ENCODE peak calls at places on chromosomes 3 and 15, in ten cellular contexts. One of them, this sample, is unnamed.

GRCh38 chr3:58021072-58021959 is 13.1 kb downstream of the FLNB start:
- DNase-seq in NAMALWA: no peak
- DNase-seq in epithelial cell of prostate: no peak
- DNase-seq in activated CD8-positive, alpha-beta memory T cell treated with anti-CD3 and anti-CD28 coated beads for 4 hours: no peak
- DNase-seq in HEK293T: no peak
- DNase-seq in globus pallidus: no peak
- DNase-seq in endothelial cell: no peak
- DNase-seq in CD8-positive, alpha-beta memory T cell: no peak
- DNase-seq in GM12891: no peak
- DNase-seq in GF-D8: no peak
- DNase-seq in this sample: no peak

GRCh38 chr3:59913645-59914044 is 863.8 kb upstream of the CFAP20DC start:
- DNase-seq in NAMALWA: no peak
- DNase-seq in epithelial cell of prostate: no peak
- DNase-seq in activated CD8-positive, alpha-beta memory T cell treated with anti-CD3 and anti-CD28 coated beads for 4 hours: no peak
- DNase-seq in HEK293T: no peak
- DNase-seq in globus pallidus: no peak
- DNase-seq in endothelial cell: no peak
- DNase-seq in CD8-positive, alpha-beta memory T cell: no peak
- DNase-seq in GM12891: no peak
- DNase-seq in GF-D8: no peak
- DNase-seq in this sample: no peak

GRCh38 chr3:43413676-43414368 is 127.5 kb downstream of the SNRK start:
- DNase-seq in NAMALWA: no peak
- DNase-seq in epithelial cell of prostate: no peak
- DNase-seq in activated CD8-positive, alpha-beta memory T cell treated with anti-CD3 and anti-CD28 coated beads for 4 hours: no peak
- DNase-seq in HEK293T: peak; percentile 9
- DNase-seq in globus pallidus: no peak
- DNase-seq in endothelial cell: peak; percentile 48
- DNase-seq in CD8-positive, alpha-beta memory T cell: no peak
- DNase-seq in GM12891: no peak
- DNase-seq in GF-D8: no peak
- DNase-seq in this sample: no peak

GRCh38 chr15:37102315-37103021 is 2.1 kb upstream of the MEIS2 start:
- DNase-seq in NAMALWA: no peak
- DNase-seq in epithelial cell of prostate: no peak
- DNase-seq in activated CD8-positive, alpha-beta memory T cell treated with anti-CD3 and anti-CD28 coated beads for 4 hours: no peak
- DNase-seq in HEK293T: no peak
- DNase-seq in globus pallidus: no peak
- DNase-seq in endothelial cell: peak; percentile 46
- DNase-seq in CD8-positive, alpha-beta memory T cell: no peak
- DNase-seq in GM12891: no peak
- DNase-seq in GF-D8: no peak
- DNase-seq in this sample: no peak

GRCh38 chr3:99240700-99241099 is 339.2 kb upstream of the DCBLD2 start:
- DNase-seq in NAMALWA: no peak
- DNase-seq in epithelial cell of prostate: no peak
- DNase-seq in activated CD8-positive, alpha-beta memory T cell treated with anti-CD3 and anti-CD28 coated beads for 4 hours: no peak
- DNase-seq in HEK293T: no peak
- DNase-seq in globus pallidus: no peak
- DNase-seq in endothelial cell: no peak
- DNase-seq in CD8-positive, alpha-beta memory T cell: no peak
- DNase-seq in GM12891: no peak
- DNase-seq in GF-D8: no peak
- DNase-seq in this sample: no peak

GRCh38 chr3:55588120-55588765 is 101.1 kb upstream of the WNT5A start:
- DNase-seq in NAMALWA: no peak
- DNase-seq in epithelial cell of prostate: no peak
- DNase-seq in activated CD8-positive, alpha-beta memory T cell treated with anti-CD3 and anti-CD28 coated beads for 4 hours: no peak
- DNase-seq in HEK293T: no peak
- DNase-seq in globus pallidus: no peak
- DNase-seq in endothelial cell: no peak
- DNase-seq in CD8-positive, alpha-beta memory T cell: no peak
- DNase-seq in GM12891: no peak
- DNase-seq in GF-D8: no peak
- DNase-seq in this sample: peak; percentile 29

GRCh38 chr3:14278799-14279705 is 100.4 kb downstream of the LSM3 start:
- DNase-seq in NAMALWA: no peak
- DNase-seq in epithelial cell of prostate: no peak
- DNase-seq in activated CD8-positive, alpha-beta memory T cell treated with anti-CD3 and anti-CD28 coated beads for 4 hours: no peak
- DNase-seq in HEK293T: no peak
- DNase-seq in globus pallidus: no peak
- DNase-seq in endothelial cell: no peak
- DNase-seq in CD8-positive, alpha-beta memory T cell: no peak
- DNase-seq in GM12891: no peak
- DNase-seq in GF-D8: no peak
- DNase-seq in this sample: no peak

GRCh38 chr3:12727481-12727880 is 31.6 kb downstream of the TMEM40 start:
- DNase-seq in NAMALWA: no peak
- DNase-seq in epithelial cell of prostate: no peak
- DNase-seq in activated CD8-positive, alpha-beta memory T cell treated with anti-CD3 and anti-CD28 coated beads for 4 hours: no peak
- DNase-seq in HEK293T: no peak
- DNase-seq in globus pallidus: no peak
- DNase-seq in endothelial cell: no peak
- DNase-seq in CD8-positive, alpha-beta memory T cell: no peak
- DNase-seq in GM12891: no peak
- DNase-seq in GF-D8: no peak
- DNase-seq in this sample: no peak

GRCh38 chr3:72810063-72810462 is 38.2 kb downstream of the SHQ1 start:
- DNase-seq in NAMALWA: no peak
- DNase-seq in epithelial cell of prostate: no peak
- DNase-seq in activated CD8-positive, alpha-beta memory T cell treated with anti-CD3 and anti-CD28 coated beads for 4 hours: no peak
- DNase-seq in HEK293T: no peak
- DNase-seq in globus pallidus: no peak
- DNase-seq in endothelial cell: no peak
- DNase-seq in CD8-positive, alpha-beta memory T cell: no peak
- DNase-seq in GM12891: no peak
- DNase-seq in GF-D8: no peak
- DNase-seq in this sample: no peak

GRCh38 chr15:88704791-88705768 is 66.3 kb downstream of the ISG20 start:
- DNase-seq in NAMALWA: no peak
- DNase-seq in epithelial cell of prostate: no peak
- DNase-seq in activated CD8-positive, alpha-beta memory T cell treated with anti-CD3 and anti-CD28 coated beads for 4 hours: no peak
- DNase-seq in HEK293T: no peak
- DNase-seq in globus pallidus: peak; percentile 46
- DNase-seq in endothelial cell: no peak
- DNase-seq in CD8-positive, alpha-beta memory T cell: no peak
- DNase-seq in GM12891: no peak
- DNase-seq in GF-D8: no peak
- DNase-seq in this sample: no peak

GRCh38 chr3:106339551-106339950 is 470.7 kb upstream of the CBLB start:
- DNase-seq in NAMALWA: no peak
- DNase-seq in epithelial cell of prostate: no peak
- DNase-seq in activated CD8-positive, alpha-beta memory T cell treated with anti-CD3 and anti-CD28 coated beads for 4 hours: no peak
- DNase-seq in HEK293T: no peak
- DNase-seq in globus pallidus: no peak
- DNase-seq in endothelial cell: no peak
- DNase-seq in CD8-positive, alpha-beta memory T cell: no peak
- DNase-seq in GM12891: no peak
- DNase-seq in GF-D8: no peak
- DNase-seq in this sample: no peak

GRCh38 chr3:76570436-76571057 is 469.4 kb upstream of the ROBO2 start:
- DNase-seq in NAMALWA: peak; percentile 15
- DNase-seq in epithelial cell of prostate: no peak
- DNase-seq in activated CD8-positive, alpha-beta memory T cell treated with anti-CD3 and anti-CD28 coated beads for 4 hours: no peak
- DNase-seq in HEK293T: peak; percentile 7
- DNase-seq in globus pallidus: peak; percentile 14
- DNase-seq in endothelial cell: no peak
- DNase-seq in CD8-positive, alpha-beta memory T cell: no peak
- DNase-seq in GM12891: no peak
- DNase-seq in GF-D8: no peak
- DNase-seq in this sample: peak; percentile 8

GRCh38 chr3:49081429-49081828 is 12.4 kb downstream of the QRICH1 start:
- DNase-seq in NAMALWA: no peak
- DNase-seq in epithelial cell of prostate: no peak
- DNase-seq in activated CD8-positive, alpha-beta memory T cell treated with anti-CD3 and anti-CD28 coated beads for 4 hours: no peak
- DNase-seq in HEK293T: no peak
- DNase-seq in globus pallidus: no peak
- DNase-seq in endothelial cell: no peak
- DNase-seq in CD8-positive, alpha-beta memory T cell: no peak
- DNase-seq in GM12891: no peak
- DNase-seq in GF-D8: no peak
- DNase-seq in this sample: no peak

GRCh38 chr15:84810073-84810840 is 6.9 kb upstream of the ALPK3 start:
- DNase-seq in NAMALWA: no peak
- DNase-seq in epithelial cell of prostate: no peak
- DNase-seq in activated CD8-positive, alpha-beta memory T cell treated with anti-CD3 and anti-CD28 coated beads for 4 hours: no peak
- DNase-seq in HEK293T: no peak
- DNase-seq in globus pallidus: no peak
- DNase-seq in endothelial cell: no peak
- DNase-seq in CD8-positive, alpha-beta memory T cell: no peak
- DNase-seq in GM12891: no peak
- DNase-seq in GF-D8: no peak
- DNase-seq in this sample: no peak

GRCh38 chr15:69067296-69067695 is 52.8 kb downstream of the NOX5 start:
- DNase-seq in NAMALWA: no peak
- DNase-seq in epithelial cell of prostate: no peak
- DNase-seq in activated CD8-positive, alpha-beta memory T cell treated with anti-CD3 and anti-CD28 coated beads for 4 hours: no peak
- DNase-seq in HEK293T: no peak
- DNase-seq in globus pallidus: no peak
- DNase-seq in endothelial cell: no peak
- DNase-seq in CD8-positive, alpha-beta memory T cell: no peak
- DNase-seq in GM12891: no peak
- DNase-seq in GF-D8: no peak
- DNase-seq in this sample: no peak

GRCh38 chr15:39191871-39192281 is 389.0 kb upstream of the THBS1 start:
- DNase-seq in NAMALWA: no peak
- DNase-seq in epithelial cell of prostate: peak; percentile 65
- DNase-seq in activated CD8-positive, alpha-beta memory T cell treated with anti-CD3 and anti-CD28 coated beads for 4 hours: no peak
- DNase-seq in HEK293T: no peak
- DNase-seq in globus pallidus: no peak
- DNase-seq in endothelial cell: no peak
- DNase-seq in CD8-positive, alpha-beta memory T cell: no peak
- DNase-seq in GM12891: no peak
- DNase-seq in GF-D8: no peak
- DNase-seq in this sample: no peak

GRCh38 chr3:101928890-101929289 is 79.6 kb downstream of the NFKBIZ start:
- DNase-seq in NAMALWA: no peak
- DNase-seq in epithelial cell of prostate: peak; percentile 37
- DNase-seq in activated CD8-positive, alpha-beta memory T cell treated with anti-CD3 and anti-CD28 coated beads for 4 hours: no peak
- DNase-seq in HEK293T: no peak
- DNase-seq in globus pallidus: no peak
- DNase-seq in endothelial cell: no peak
- DNase-seq in CD8-positive, alpha-beta memory T cell: no peak
- DNase-seq in GM12891: no peak
- DNase-seq in GF-D8: no peak
- DNase-seq in this sample: no peak

GRCh38 chr3:38331257-38332022 is 15.1 kb upstream of the XYLB start:
- DNase-seq in NAMALWA: no peak
- DNase-seq in epithelial cell of prostate: no peak
- DNase-seq in activated CD8-positive, alpha-beta memory T cell treated with anti-CD3 and anti-CD28 coated beads for 4 hours: no peak
- DNase-seq in HEK293T: no peak
- DNase-seq in globus pallidus: no peak
- DNase-seq in endothelial cell: no peak
- DNase-seq in CD8-positive, alpha-beta memory T cell: no peak
- DNase-seq in GM12891: no peak
- DNase-seq in GF-D8: no peak
- DNase-seq in this sample: no peak

GRCh38 chr3:160279657-160280056 is 54.4 kb downstream of the C3orf80 start:
- DNase-seq in NAMALWA: no peak
- DNase-seq in epithelial cell of prostate: no peak
- DNase-seq in activated CD8-positive, alpha-beta memory T cell treated with anti-CD3 and anti-CD28 coated beads for 4 hours: no peak
- DNase-seq in HEK293T: no peak
- DNase-seq in globus pallidus: no peak
- DNase-seq in endothelial cell: no peak
- DNase-seq in CD8-positive, alpha-beta memory T cell: no peak
- DNase-seq in GM12891: no peak
- DNase-seq in GF-D8: no peak
- DNase-seq in this sample: no peak

GRCh38 chr15:38275951-38276350 is 23.3 kb downstream of the SPRED1 start:
- DNase-seq in NAMALWA: no peak
- DNase-seq in epithelial cell of prostate: no peak
- DNase-seq in activated CD8-positive, alpha-beta memory T cell treated with anti-CD3 and anti-CD28 coated beads for 4 hours: no peak
- DNase-seq in HEK293T: no peak
- DNase-seq in globus pallidus: no peak
- DNase-seq in endothelial cell: no peak
- DNase-seq in CD8-positive, alpha-beta memory T cell: no peak
- DNase-seq in GM12891: no peak
- DNase-seq in GF-D8: no peak
- DNase-seq in this sample: no peak

GRCh38 chr15:49215768-49216739 is 46.0 kb downstream of the GALK2 start:
- DNase-seq in NAMALWA: peak; percentile 75
- DNase-seq in epithelial cell of prostate: peak; percentile 20
- DNase-seq in activated CD8-positive, alpha-beta memory T cell treated with anti-CD3 and anti-CD28 coated beads for 4 hours: no peak
- DNase-seq in HEK293T: peak; percentile 13
- DNase-seq in globus pallidus: no peak
- DNase-seq in endothelial cell: no peak
- DNase-seq in CD8-positive, alpha-beta memory T cell: no peak
- DNase-seq in GM12891: peak; percentile 12
- DNase-seq in GF-D8: no peak
- DNase-seq in this sample: peak; percentile 21

GRCh38 chr3:141103503-141103902 is 52.4 kb downstream of the SPSB4 start:
- DNase-seq in NAMALWA: no peak
- DNase-seq in epithelial cell of prostate: no peak
- DNase-seq in activated CD8-positive, alpha-beta memory T cell treated with anti-CD3 and anti-CD28 coated beads for 4 hours: no peak
- DNase-seq in HEK293T: no peak
- DNase-seq in globus pallidus: no peak
- DNase-seq in endothelial cell: no peak
- DNase-seq in CD8-positive, alpha-beta memory T cell: no peak
- DNase-seq in GM12891: no peak
- DNase-seq in GF-D8: no peak
- DNase-seq in this sample: no peak

GRCh38 chr15:38893920-38894259 is 329.3 kb upstream of the RASGRP1 start:
- DNase-seq in NAMALWA: no peak
- DNase-seq in epithelial cell of prostate: no peak
- DNase-seq in activated CD8-positive, alpha-beta memory T cell treated with anti-CD3 and anti-CD28 coated beads for 4 hours: no peak
- DNase-seq in HEK293T: no peak
- DNase-seq in globus pallidus: no peak
- DNase-seq in endothelial cell: no peak
- DNase-seq in CD8-positive, alpha-beta memory T cell: no peak
- DNase-seq in GM12891: no peak
- DNase-seq in GF-D8: no peak
- DNase-seq in this sample: no peak

GRCh38 chr3:169091196-169091595 is 572.3 kb downstream of the MECOM start:
- DNase-seq in NAMALWA: no peak
- DNase-seq in epithelial cell of prostate: peak; percentile 31
- DNase-seq in activated CD8-positive, alpha-beta memory T cell treated with anti-CD3 and anti-CD28 coated beads for 4 hours: no peak
- DNase-seq in HEK293T: no peak
- DNase-seq in globus pallidus: no peak
- DNase-seq in endothelial cell: no peak
- DNase-seq in CD8-positive, alpha-beta memory T cell: no peak
- DNase-seq in GM12891: no peak
- DNase-seq in GF-D8: no peak
- DNase-seq in this sample: no peak

GRCh38 chr15:56160966-56161365 is 82.7 kb downstream of the RFX7 start:
- DNase-seq in NAMALWA: no peak
- DNase-seq in epithelial cell of prostate: no peak
- DNase-seq in activated CD8-positive, alpha-beta memory T cell treated with anti-CD3 and anti-CD28 coated beads for 4 hours: no peak
- DNase-seq in HEK293T: no peak
- DNase-seq in globus pallidus: no peak
- DNase-seq in endothelial cell: no peak
- DNase-seq in CD8-positive, alpha-beta memory T cell: no peak
- DNase-seq in GM12891: no peak
- DNase-seq in GF-D8: no peak
- DNase-seq in this sample: no peak

GRCh38 chr3:126664591-126665214 is 9.8 kb upstream of the TXNRD3 start:
- DNase-seq in NAMALWA: no peak
- DNase-seq in epithelial cell of prostate: no peak
- DNase-seq in activated CD8-positive, alpha-beta memory T cell treated with anti-CD3 and anti-CD28 coated beads for 4 hours: no peak
- DNase-seq in HEK293T: no peak
- DNase-seq in globus pallidus: no peak
- DNase-seq in endothelial cell: no peak
- DNase-seq in CD8-positive, alpha-beta memory T cell: no peak
- DNase-seq in GM12891: no peak
- DNase-seq in GF-D8: no peak
- DNase-seq in this sample: no peak

GRCh38 chr3:71374582-71374981 is 208.9 kb downstream of the FOXP1 start:
- DNase-seq in NAMALWA: no peak
- DNase-seq in epithelial cell of prostate: no peak
- DNase-seq in activated CD8-positive, alpha-beta memory T cell treated with anti-CD3 and anti-CD28 coated beads for 4 hours: no peak
- DNase-seq in HEK293T: no peak
- DNase-seq in globus pallidus: no peak
- DNase-seq in endothelial cell: no peak
- DNase-seq in CD8-positive, alpha-beta memory T cell: no peak
- DNase-seq in GM12891: no peak
- DNase-seq in GF-D8: no peak
- DNase-seq in this sample: no peak

GRCh38 chr3:184716652-184717607 is 5.1 kb upstream of the MAGEF1 start:
- DNase-seq in NAMALWA: no peak
- DNase-seq in epithelial cell of prostate: no peak
- DNase-seq in activated CD8-positive, alpha-beta memory T cell treated with anti-CD3 and anti-CD28 coated beads for 4 hours: no peak
- DNase-seq in HEK293T: no peak
- DNase-seq in globus pallidus: peak; percentile 33
- DNase-seq in endothelial cell: no peak
- DNase-seq in CD8-positive, alpha-beta memory T cell: no peak
- DNase-seq in GM12891: no peak
- DNase-seq in GF-D8: no peak
- DNase-seq in this sample: no peak